ENCODE peak calls at places on chromosome 1, in nine cellular contexts. J, C, I, R, B, H, P, G and F are unnamed samples.

GRCh38 chr1:7375329-7375728 is 395.8 kb upstream of the VAMP3 start:
- DNase-seq in H (no peak), R (no peak), B (no peak), G (no peak), J (peak), P (no peak), C (no peak), I (no peak), F (no peak)

GRCh38 chr1:214296860-214297699 is 16.1 kb downstream of the SMYD2 start:
- DNase-seq in H (no peak), B (peak), G (no peak), R (no peak), C (no peak), I (peak), J (no peak), P (no peak), F (no peak)

GRCh38 chr1:232142403-232143314 is 487.3 kb downstream of the SIPA1L2 start:
- DNase-seq in R (no peak), G (no peak), B (peak), C (no peak), H (no peak), J (no peak), P (peak), I (peak), F (no peak)

GRCh38 chr1:180912211-180912800 is 391 bp upstream of the KIAA1614 start:
- DNase-seq in P (no peak), C (no peak), G (no peak), R (no peak), H (no peak), J (no peak), I (no peak), B (peak), F (no peak)

GRCh38 chr1:1150100-1150499 is 23.6 kb upstream of the TTLL10 start:
- DNase-seq in J (no peak), G (no peak), H (no peak), P (no peak), B (no peak), C (no peak), I (no peak), R (no peak), F (no peak)

GRCh38 chr1:25145775-25146381 is 86.4 kb downstream of the SYF2 start:
- DNase-seq in J (no peak), I (no peak), H (no peak), P (no peak), R (peak), C (no peak), B (no peak), G (no peak), F (no peak)

GRCh38 chr1:8095584-8095983 is 69.5 kb upstream of the ERRFI1 start:
- DNase-seq in J (no peak), G (no peak), R (no peak), B (no peak), H (no peak), I (peak), P (no peak), C (no peak), F (no peak)

GRCh38 chr1:955439-955838 is 3.6 kb downstream of the NOC2L start:
- DNase-seq in R (no peak), H (no peak), P (no peak), C (no peak), G (no peak), J (no peak), I (no peak), B (no peak), F (no peak)

GRCh38 chr1:24384251-24385090 is 29.1 kb downstream of the STPG1 start:
- DNase-seq in C (peak), J (no peak), H (no peak), I (peak), B (peak), R (no peak), P (no peak), G (peak), F (peak)

GRCh38 chr1:155339515-155340111 is 18.9 kb downstream of the RUSC1 start:
- DNase-seq in B (no peak), I (no peak), G (no peak), R (no peak), J (no peak), P (no peak), C (no peak), H (no peak), F (no peak)

GRCh38 chr1:204408074-204408507 is 3.5 kb downstream of the PPP1R15B start:
- DNase-seq in I (peak), G (no peak), R (no peak), H (peak), J (no peak), P (no peak), B (peak), C (no peak), F (no peak)

GRCh38 chr1:161838362-161838761 is 72.2 kb downstream of the ATF6 start:
- DNase-seq in H (no peak), C (no peak), G (no peak), I (no peak), J (no peak), R (no peak), B (peak), P (no peak), F (no peak)

GRCh38 chr1:205060746-205061145 is 17.7 kb downstream of the CNTN2 start:
- DNase-seq in I (no peak), R (no peak), C (no peak), J (no peak), P (no peak), G (no peak), B (no peak), H (no peak), F (no peak)

GRCh38 chr1:26097696-26098095 is 13.9 kb upstream of the PDIK1L start:
- DNase-seq in R (no peak), H (no peak), P (no peak), B (peak), C (no peak), G (no peak), I (no peak), J (no peak), F (no peak)

GRCh38 chr1:31760422-31760900 is 3.7 kb downstream of the ADGRB2 start:
- DNase-seq in G (no peak), P (no peak), R (no peak), I (no peak), B (no peak), C (no peak), J (peak), H (no peak), F (no peak)

GRCh38 chr1:105437847-105438246 is 1618.6 kb upstream of the PRMT6 start:
- DNase-seq in J (no peak), B (no peak), H (no peak), R (no peak), C (no peak), G (no peak), P (peak), I (no peak), F (no peak)

GRCh38 chr1:56877973-56878372 is 23.4 kb downstream of the C8A start:
- DNase-seq in C (no peak), G (no peak), J (no peak), R (no peak), I (no peak), H (no peak), B (no peak), P (no peak), F (no peak)

GRCh38 chr1:17308593-17308992 is 596 bp downstream of the PADI4 start:
- DNase-seq in H (no peak), G (no peak), J (no peak), P (no peak), R (no peak), I (no peak), C (no peak), B (no peak), F (peak)

GRCh38 chr1:245688536-245689453 is 534.0 kb downstream of the KIF26B start:
- DNase-seq in B (no peak), G (no peak), H (no peak), P (peak), C (no peak), J (no peak), I (no peak), R (no peak), F (no peak)

GRCh38 chr1:7983086-7983778 is 21.7 kb downstream of the PARK7 start:
- DNase-seq in I (no peak), R (no peak), C (no peak), J (no peak), H (no peak), B (no peak), G (no peak), P (peak), F (no peak)

GRCh38 chr1:54477153-54477561 is 70.9 kb upstream of the ACOT11 start:
- DNase-seq in G (no peak), H (no peak), P (no peak), R (no peak), B (no peak), J (no peak), I (no peak), C (no peak), F (no peak)

GRCh38 chr1:23799570-23800395 is 771 bp downstream of the GALE start:
- DNase-seq in P (peak), B (peak), G (peak), C (no peak), H (no peak), R (no peak), I (peak), J (no peak), F (peak)

GRCh38 chr1:237316352-237316751 is 274.4 kb downstream of the RYR2 start:
- DNase-seq in R (no peak), B (no peak), J (no peak), I (no peak), P (no peak), C (no peak), H (no peak), G (no peak), F (no peak)

GRCh38 chr1:228723287-228723686 is 12.0 kb upstream of the RHOU start:
- DNase-seq in B (no peak), C (no peak), P (no peak), J (no peak), G (no peak), I (no peak), H (no peak), R (no peak), F (no peak)

GRCh38 chr1:184253921-184254320 is 132.9 kb upstream of the C1orf21 start:
- DNase-seq in C (no peak), G (no peak), P (no peak), R (no peak), I (no peak), J (no peak), B (no peak), H (no peak), F (no peak)

GRCh38 chr1:100523038-100523649 is 14.8 kb upstream of the GPR88 start:
- DNase-seq in H (no peak), I (no peak), R (no peak), B (no peak), P (no peak), C (no peak), G (no peak), J (no peak), F (peak)

GRCh38 chr1:164588388-164589341 is 29.7 kb downstream of the PBX1 start:
- DNase-seq in C (no peak), G (no peak), H (no peak), R (no peak), B (peak), J (peak), P (peak), I (peak), F (no peak)